ENCODE peak calls at places on chromosomes 7 and 10, in eight cellular contexts. B is stomach, K is PC-3, T is astrocyte, R is left ventricle myocardium inferior, U is vagina, X is fibroblast of lung, A is BE2C. P is an unnamed sample.

GRCh38 chr10:70354100-70354499 is 28.3 kb downstream of the LRRC20 start:
- DNase-seq in R (no peak), A (no peak), B (no peak), K (no peak), U (no peak), T (no peak), X (no peak), P (no peak)

GRCh38 chr7:142853739-142854504 is 954 bp upstream of the EPHB6 start:
- DNase-seq in T (peak; percentile 36), X (peak; percentile 53), U (peak; percentile 96), K (peak; percentile 70), B (peak; percentile 64), R (peak; percentile 63), A (peak; percentile 53), P (peak; percentile 31)

GRCh38 chr7:84589012-84589411 is 394.4 kb upstream of the SEMA3A start:
- DNase-seq in B (no peak), X (no peak), A (no peak), K (no peak), U (no peak), T (no peak), R (no peak), P (no peak)

GRCh38 chr10:91996266-91996665 is 72.7 kb downstream of the BTAF1 start:
- DNase-seq in T (no peak), R (no peak), K (no peak), A (no peak), U (no peak), X (no peak), B (no peak), P (no peak)

GRCh38 chr7:82085116-82085515 is 315.3 kb upstream of the HGF start:
- DNase-seq in T (no peak), R (no peak), B (no peak), X (no peak), A (no peak), K (no peak), U (no peak), P (no peak)

GRCh38 chr7:32518534-32519140 is 23.3 kb downstream of the AVL9 start:
- DNase-seq in R (no peak), X (peak; percentile 78), A (no peak), U (no peak), T (peak; percentile 77), B (no peak), K (peak; percentile 49), P (no peak)

GRCh38 chr7:81064446-81064845 is 145.6 kb upstream of the SEMA3C start:
- DNase-seq in A (no peak), K (no peak), T (no peak), X (peak; percentile 19), R (no peak), B (no peak), U (no peak), P (no peak)

GRCh38 chr7:80312139-80312661 is 177.6 kb downstream of the GNAI1 start:
- DNase-seq in B (no peak), T (peak; percentile 78), R (no peak), U (no peak), A (no peak), K (peak; percentile 75), X (peak; percentile 84), P (peak; percentile 71)

GRCh38 chr10:80596391-80597257 is 58.9 kb downstream of the SH2D4B start:
- DNase-seq in U (no peak), K (peak; percentile 41), A (peak; percentile 19), X (peak; percentile 29), R (no peak), T (peak; percentile 14), B (peak; percentile 29), P (peak; percentile 11)

GRCh38 chr10:109393425-109393824 is 529.9 kb downstream of the XPNPEP1 start:
- DNase-seq in A (no peak), U (no peak), B (no peak), T (no peak), R (no peak), K (no peak), X (no peak), P (no peak)

GRCh38 chr10:33333260-33334169 is 952 bp downstream of the NRP1 start:
- DNase-seq in R (no peak), U (no peak), B (no peak), A (peak; percentile 18), K (peak; percentile 65), X (peak; percentile 34), T (peak; percentile 18), P (no peak)

GRCh38 chr10:33335550-33335799 is 1.0 kb upstream of the NRP1 start:
- DNase-seq in B (no peak), A (no peak), R (peak; percentile 54), T (no peak), U (no peak), X (no peak), K (peak; percentile 98), P (no peak)

GRCh38 chr10:33335800-33336605 is 1.5 kb upstream of the NRP1 start:
- DNase-seq in K (peak; percentile 100), T (peak; percentile 44), A (peak; percentile 50), X (peak; percentile 64), U (no peak), R (peak; percentile 82), B (peak; percentile 69), P (peak; percentile 61)

GRCh38 chr10:33334170-33334838 is at the start of gene NRP1:
- DNase-seq in R (peak; percentile 35), A (peak; percentile 40), B (no peak), T (no peak), X (peak; percentile 11), U (no peak), K (peak; percentile 97), P (peak; percentile 14)

DNA sequence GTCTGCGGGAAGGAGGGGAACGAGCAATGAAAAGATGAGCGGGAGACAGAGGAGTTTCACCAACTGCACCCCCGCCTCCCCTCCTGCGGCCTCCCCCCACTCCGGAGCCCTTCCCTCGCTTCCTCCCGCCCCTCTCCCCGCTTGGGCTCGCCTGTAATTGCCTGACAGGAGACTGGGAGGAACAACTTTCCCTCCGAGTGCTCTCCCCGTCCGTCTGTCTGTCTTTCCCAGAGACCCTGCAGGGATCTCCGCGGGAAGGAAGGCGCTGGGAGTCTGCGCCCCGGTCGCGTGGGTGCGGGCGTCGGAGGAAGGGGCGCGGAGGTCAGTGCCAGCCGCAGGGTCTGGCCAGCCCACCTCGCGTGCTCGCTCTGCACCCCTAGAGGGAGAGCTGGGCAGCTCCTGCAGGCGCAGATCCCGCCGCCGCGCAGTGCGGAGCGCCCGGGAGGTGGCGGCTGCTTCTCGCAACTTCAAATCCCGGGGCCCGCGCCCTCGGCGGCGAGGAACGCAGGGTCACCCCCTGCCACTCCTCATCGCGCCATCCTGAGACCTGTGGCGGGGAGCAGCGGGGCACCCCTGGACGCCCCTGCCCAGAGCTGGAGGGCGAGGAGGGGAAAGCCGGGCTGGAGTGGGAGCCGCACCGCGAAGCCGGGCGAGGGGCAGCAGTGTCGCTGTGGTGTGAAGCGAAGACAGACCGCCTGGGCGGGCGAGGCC is 527 bp upstream of the NRP1 start:
- DNase-seq in T (peak; percentile 84), X (peak; percentile 89), U (no peak), R (peak; percentile 83), B (peak; percentile 57), A (peak; percentile 86), K (peak; percentile 91), P (peak; percentile 76)
- H3K4me3 ChIP-seq in T (peak overlapping the region; percentile 93), X (peak overlapping the region; percentile 96), U (peak overlapping the region; percentile 80), R (peak overlapping the region; percentile 82), B (peak overlapping the region; percentile 70), A (peak overlapping the region; percentile 90), K (peak overlapping the region; percentile 69), P (peak overlapping the region; percentile 66)

GRCh38 chr10:49608925-49609282 is 1.2 kb upstream of the SLC18A3 start:
- DNase-seq in U (no peak), T (no peak), K (no peak), R (no peak), B (no peak), X (no peak), A (no peak), P (peak; percentile 0)
- H3K27me3 ChIP-seq in U (peaks cover 12% of the 10 kb centered on the region), T (peaks cover 73% of the 10 kb centered on the region), K (peaks cover 70% of the 10 kb centered on the region), R (peaks cover 96% of the 10 kb centered on the region), B (peaks cover 98% of the 10 kb centered on the region), X (peaks cover 54% of the 10 kb centered on the region), A (peaks cover 6% of the 10 kb centered on the region), P (peaks cover 85% of the 10 kb centered on the region)

DNA sequence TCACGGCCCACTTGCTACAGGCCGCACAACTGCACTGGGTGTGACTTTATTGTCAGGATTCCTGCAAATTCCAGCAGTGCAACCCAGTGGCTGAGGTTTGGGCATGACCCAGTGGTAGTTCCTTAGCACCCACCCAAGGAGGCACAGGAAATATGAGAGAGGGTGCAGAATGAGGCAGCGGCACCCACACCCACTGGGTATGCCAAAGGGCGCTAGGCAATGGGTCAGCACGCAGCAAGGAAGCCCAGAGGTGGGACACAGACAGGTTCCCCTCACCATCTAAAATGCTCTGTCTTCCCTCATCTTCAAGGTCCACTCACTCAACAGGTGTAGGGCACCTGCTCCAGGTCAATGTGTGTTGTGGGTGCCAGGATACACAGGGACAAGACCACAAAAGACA is 357.8 kb upstream of the MKI67 start:
- DNase-seq in U (no peak), A (no peak), B (no peak), K (no peak), T (no peak), R (no peak), X (no peak), P (no peak)
- H3K9me3 ChIP-seq in U (no peaks in the 10 kb centered on the region), A (no peaks in the 10 kb centered on the region), B (no peaks in the 10 kb centered on the region), K (no peaks in the 10 kb centered on the region), T (peaks cover 3% of the 10 kb centered on the region), R (peaks cover 10% of the 10 kb centered on the region), X (no peaks in the 10 kb centered on the region), P (no peaks in the 10 kb centered on the region)

DNA sequence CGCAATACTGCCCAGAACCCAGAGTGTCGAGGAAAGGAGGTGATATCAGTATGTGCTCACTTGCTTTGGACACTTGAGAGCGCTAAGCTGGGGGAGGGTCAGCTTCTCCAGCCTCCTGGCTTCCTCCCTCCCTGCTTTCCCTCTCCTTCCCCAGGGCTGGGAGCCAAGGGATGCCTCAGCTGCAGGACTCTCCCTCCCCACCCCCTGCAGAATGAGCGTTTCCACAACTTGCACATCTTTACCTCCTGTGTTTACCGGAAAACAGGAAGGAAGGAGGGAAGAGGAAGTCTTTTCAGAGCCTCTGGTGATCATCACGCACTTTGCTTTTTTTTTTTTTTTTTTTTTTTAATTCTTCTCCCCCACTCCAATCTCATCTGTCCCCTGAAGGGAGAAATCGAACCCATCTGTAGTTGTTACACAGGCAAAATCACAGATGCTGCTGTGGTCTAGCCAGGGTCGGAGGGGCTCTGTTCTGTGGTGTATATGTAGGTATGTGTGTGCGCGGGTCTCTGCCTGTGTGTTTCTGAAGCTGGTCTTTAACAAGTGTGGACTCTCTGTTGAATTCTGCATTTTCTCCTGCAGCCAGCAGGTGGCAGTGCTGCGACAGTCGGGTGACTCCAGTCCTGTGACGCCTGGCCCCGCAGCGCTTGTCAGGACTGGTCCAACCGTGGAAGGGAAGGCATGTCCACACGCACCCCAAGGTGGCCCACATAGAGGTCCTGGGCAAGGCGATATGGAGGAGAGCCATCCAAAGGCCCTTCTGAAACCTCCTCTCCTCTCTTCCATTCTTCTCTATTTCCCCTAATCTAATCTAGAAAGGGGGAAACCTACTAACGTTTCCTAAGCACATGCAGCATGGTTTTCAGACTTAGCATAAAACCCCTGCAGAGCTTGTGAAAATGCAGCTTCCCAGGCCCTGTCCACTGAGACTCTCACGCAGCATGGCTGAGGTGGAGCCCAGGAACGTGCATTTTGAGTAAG is 257.6 kb downstream of the PLXNA4 start:
- DNase-seq in X (peak; percentile 78), T (peak; percentile 65), A (peak; percentile 89), U (no peak), R (peak; percentile 84), K (peak; percentile 79), B (peak; percentile 86), P (peak; percentile 53)
- H3K4me3 ChIP-seq in X (no peak overlapping the region), T (no peak overlapping the region), A (peak overlapping the region; percentile 3), U (no peak overlapping the region), R (peak overlapping the region; percentile 30), K (peak overlapping the region; percentile 11), B (no peak overlapping the region), P (no peak overlapping the region)